ENCODE peak calls at places on chromosomes 3 and 15, in eight cellular contexts. X, B, V, H, Z, K, M and L are unnamed samples.

GRCh38 chr15:71313806-71314205 is 198.5 kb downstream of the THSD4 start:
- DNase-seq in X (peak), B (peak), V (no peak), H (no peak), Z (peak), K (no peak), M (no peak), L (no peak)

GRCh38 chr15:99414755-99415731 is 150.7 kb upstream of the MEF2A start:
- DNase-seq in X (no peak), B (no peak), V (no peak), H (no peak), Z (no peak), K (no peak), M (no peak), L (no peak)

GRCh38 chr3:158768881-158769518 is 32.9 kb upstream of the MFSD1 start:
- DNase-seq in X (peak), B (peak), V (no peak), H (peak), Z (no peak), K (peak), M (no peak), L (peak)

GRCh38 chr3:11007534-11007933 is 15.0 kb downstream of the SLC6A1 start:
- DNase-seq in X (no peak), B (no peak), V (no peak), H (no peak), Z (no peak), K (no peak), M (no peak), L (no peak)

GRCh38 chr3:178603735-178604134 is 67.5 kb downstream of the KCNMB2 start:
- DNase-seq in X (no peak), B (no peak), V (no peak), H (no peak), Z (peak), K (no peak), M (no peak), L (no peak)

GRCh38 chr3:167684389-167684993 is 30.7 kb upstream of the WDR49 start:
- DNase-seq in X (peak), B (peak), V (peak), H (peak), Z (peak), K (peak), M (peak), L (peak)

GRCh38 chr3:116614795-116615362 is 94.7 kb upstream of the TUSC7 start:
- DNase-seq in X (no peak), B (peak), V (no peak), H (peak), Z (peak), K (no peak), M (peak), L (peak)

GRCh38 chr3:192207239-192207638 is 520.1 kb downstream of the FGF12 start:
- DNase-seq in X (no peak), B (no peak), V (no peak), H (no peak), Z (no peak), K (no peak), M (no peak), L (no peak)

GRCh38 chr3:11060500-11061251 is 68.1 kb downstream of the SLC6A1 start:
- DNase-seq in X (peak), B (peak), V (no peak), H (peak), Z (peak), K (peak), M (peak), L (peak)

GRCh38 chr15:74784854-74785715 is 3.2 kb downstream of the CSK start:
- DNase-seq in X (no peak), B (no peak), V (peak), H (no peak), Z (no peak), K (no peak), M (no peak), L (no peak)

GRCh38 chr15:67373266-67373665 is 118.7 kb downstream of the IQCH start:
- DNase-seq in X (no peak), B (no peak), V (no peak), H (no peak), Z (no peak), K (no peak), M (no peak), L (no peak)

GRCh38 chr3:128935922-128936321 is 56.5 kb downstream of the ACAD9 start:
- DNase-seq in X (no peak), B (no peak), V (no peak), H (no peak), Z (no peak), K (no peak), M (no peak), L (no peak)

GRCh38 chr15:99305761-99306505 is 54.7 kb downstream of the LRRC28 start:
- DNase-seq in X (peak), B (peak), V (no peak), H (no peak), Z (peak), K (peak), M (no peak), L (peak)

GRCh38 chr15:88802991-88803240 is 320 bp upstream of the ACAN start:
- DNase-seq in X (no peak), B (no peak), V (no peak), H (no peak), Z (no peak), K (no peak), M (no peak), L (no peak)

GRCh38 chr3:7574435-7574834 is 713.5 kb downstream of the GRM7 start:
- DNase-seq in X (no peak), B (no peak), V (no peak), H (no peak), Z (no peak), K (peak), M (no peak), L (no peak)

GRCh38 chr3:23671901-23672589 is 133.7 kb upstream of the UBE2E1 start:
- DNase-seq in X (no peak), B (no peak), V (no peak), H (no peak), Z (no peak), K (no peak), M (no peak), L (no peak)

GRCh38 chr15:98120561-98120960 is 160.1 kb downstream of the ARRDC4 start:
- DNase-seq in X (peak), B (no peak), V (no peak), H (no peak), Z (peak), K (no peak), M (peak), L (no peak)

GRCh38 chr3:13123266-13123665 is 50.0 kb upstream of the IQSEC1 start:
- DNase-seq in X (no peak), B (no peak), V (no peak), H (no peak), Z (peak), K (no peak), M (no peak), L (no peak)

GRCh38 chr3:192801985-192802384 is 74.6 kb upstream of the FGF12 start:
- DNase-seq in X (no peak), B (no peak), V (no peak), H (no peak), Z (no peak), K (no peak), M (no peak), L (no peak)

GRCh38 chr3:108623504-108623903 is 34.0 kb downstream of the DZIP3 start:
- DNase-seq in X (no peak), B (peak), V (no peak), H (no peak), Z (no peak), K (no peak), M (no peak), L (no peak)

GRCh38 chr3:14358426-14359211 is 43.8 kb upstream of the SLC6A6 start:
- DNase-seq in X (peak), B (peak), V (no peak), H (no peak), Z (peak), K (peak), M (no peak), L (no peak)

GRCh38 chr3:11185564-11186317 is 31.4 kb downstream of the HRH1 start:
- DNase-seq in X (peak), B (peak), V (no peak), H (peak), Z (no peak), K (peak), M (no peak), L (peak)

GRCh38 chr15:90876512-90877170 is 7.7 kb upstream of the FES start:
- DNase-seq in X (no peak), B (no peak), V (no peak), H (no peak), Z (no peak), K (no peak), M (no peak), L (no peak)

GRCh38 chr3:11480663-11481298 is 162.9 kb downstream of the VGLL4 start:
- DNase-seq in X (no peak), B (no peak), V (no peak), H (peak), Z (peak), K (no peak), M (no peak), L (no peak)